ENCODE peak calls at places on chromosomes 13 and 19, in eight cellular contexts. E is fibroblast of lung; M is fibroblast of pulmonary artery; R is epithelial cell of esophagus; H is CD8-positive, alpha-beta T cell; V is astrocyte; X is left lung; P is pancreas. Q is an unnamed sample.

GRCh38 chr13:95226051-95226450 is 75.2 kb downstream of the ABCC4 start:
- DNase-seq in E (no peak), M (no peak), R (peak), H (no peak), V (no peak), X (no peak), P (no peak), Q (peak)

GRCh38 chr19:6678690-6679109 is 8.7 kb upstream of the TNFSF14 start:
- DNase-seq in E (peak), M (no peak), R (peak), H (no peak), V (peak), X (no peak), P (no peak), Q (no peak)

GRCh38 chr19:58450836-58451357 is 525 bp upstream of the ZNF324B start:
- DNase-seq in E (no peak), M (no peak), R (peak), H (no peak), V (no peak), X (no peak), P (no peak), Q (peak)

GRCh38 chr13:80048802-80049201 is 292.1 kb downstream of the SPRY2 start:
- DNase-seq in E (peak), M (peak), R (peak), H (peak), V (peak), X (peak), P (peak), Q (no peak)

GRCh38 chr13:72530471-72530870 is 197.0 kb downstream of the MZT1 start:
- DNase-seq in E (peak), M (peak), R (no peak), H (no peak), V (peak), X (no peak), P (no peak), Q (no peak)

GRCh38 chr13:75264611-75265010 is 217.4 kb downstream of the TBC1D4 start:
- DNase-seq in E (peak), M (no peak), R (no peak), H (no peak), V (no peak), X (no peak), P (no peak), Q (no peak)

GRCh38 chr19:7706188-7706530 is 4.2 kb upstream of the FCER2 start:
- DNase-seq in E (no peak), M (no peak), R (no peak), H (no peak), V (no peak), X (no peak), P (no peak), Q (no peak)

GRCh38 chr19:48452656-48453480 is 2.5 kb upstream of the KCNJ14 start:
- DNase-seq in E (no peak), M (no peak), R (no peak), H (no peak), V (no peak), X (peak), P (no peak), Q (no peak)

GRCh38 chr19:47762615-47763308 is 15.7 kb upstream of the SELENOW start:
- DNase-seq in E (no peak), M (peak), R (no peak), H (no peak), V (no peak), X (peak), P (no peak), Q (no peak)

GRCh38 chr19:46031781-46032596 is 8.8 kb downstream of the IGFL4 start:
- DNase-seq in E (no peak), M (no peak), R (no peak), H (no peak), V (no peak), X (no peak), P (no peak), Q (no peak)

GRCh38 chr13:101757446-101758039 is 305.1 kb downstream of the ITGBL1 start:
- DNase-seq in E (peak), M (peak), R (peak), H (no peak), V (peak), X (no peak), P (no peak), Q (peak)

GRCh38 chr13:27374650-27375049 is 49.8 kb upstream of the GTF3A start:
- DNase-seq in E (peak), M (peak), R (peak), H (peak), V (peak), X (no peak), P (peak), Q (peak)

GRCh38 chr19:2613507-2614295 is 88.8 kb downstream of the GNG7 start:
- DNase-seq in E (peak), M (peak), R (peak), H (peak), V (no peak), X (peak), P (no peak), Q (no peak)

GRCh38 chr19:55082023-55082851 is 6.6 kb downstream of the EPS8L1 start:
- DNase-seq in E (peak), M (peak), R (peak), H (no peak), V (no peak), X (peak), P (peak), Q (no peak)

GRCh38 chr19:38893341-38893771 is 6.1 kb downstream of the SIRT2 start:
- DNase-seq in E (no peak), M (no peak), R (no peak), H (no peak), V (no peak), X (no peak), P (no peak), Q (no peak)

GRCh38 chr13:98466634-98467236 is 110.2 kb downstream of the STK24 start:
- DNase-seq in E (peak), M (peak), R (peak), H (no peak), V (no peak), X (no peak), P (no peak), Q (no peak)

GRCh38 chr19:1852294-1852646 is 4.0 kb upstream of the REXO1 start:
- DNase-seq in E (no peak), M (no peak), R (no peak), H (no peak), V (no peak), X (no peak), P (no peak), Q (no peak)

GRCh38 chr19:39709026-39709872 is 5.0 kb downstream of the LGALS14 start:
- DNase-seq in E (no peak), M (no peak), R (peak), H (no peak), V (no peak), X (no peak), P (no peak), Q (no peak)

GRCh38 chr19:53896682-53897081 is 12.4 kb upstream of the CACNG7 start:
- DNase-seq in E (no peak), M (no peak), R (no peak), H (no peak), V (no peak), X (no peak), P (no peak), Q (no peak)

GRCh38 chr13:24668955-24669354 is 11.3 kb upstream of the ATP12A start:
- DNase-seq in E (no peak), M (no peak), R (peak), H (no peak), V (no peak), X (peak), P (no peak), Q (no peak)

GRCh38 chr19:12035220-12036172 is at the start of gene ZNF433:
- DNase-seq in E (peak), M (peak), R (peak), H (peak), V (peak), X (peak), P (peak), Q (peak)

GRCh38 chr19:38068851-38069250 is 155.2 kb downstream of the DPF1 start:
- DNase-seq in E (no peak), M (no peak), R (no peak), H (no peak), V (no peak), X (no peak), P (no peak), Q (no peak)

GRCh38 chr19:48490980-48491792 is 20.4 kb downstream of the LMTK3 start:
- DNase-seq in E (no peak), M (no peak), R (peak), H (peak), V (no peak), X (no peak), P (peak), Q (no peak)

GRCh38 chr19:52640916-52641315 is 2.8 kb upstream of the ZNF83 start:
- DNase-seq in E (no peak), M (no peak), R (no peak), H (no peak), V (no peak), X (no peak), P (no peak), Q (no peak)

GRCh38 chr13:94706854-94707399 is 5.4 kb downstream of the SOX21 start:
- DNase-seq in E (no peak), M (no peak), R (no peak), H (no peak), V (no peak), X (no peak), P (no peak), Q (no peak)

DNA sequence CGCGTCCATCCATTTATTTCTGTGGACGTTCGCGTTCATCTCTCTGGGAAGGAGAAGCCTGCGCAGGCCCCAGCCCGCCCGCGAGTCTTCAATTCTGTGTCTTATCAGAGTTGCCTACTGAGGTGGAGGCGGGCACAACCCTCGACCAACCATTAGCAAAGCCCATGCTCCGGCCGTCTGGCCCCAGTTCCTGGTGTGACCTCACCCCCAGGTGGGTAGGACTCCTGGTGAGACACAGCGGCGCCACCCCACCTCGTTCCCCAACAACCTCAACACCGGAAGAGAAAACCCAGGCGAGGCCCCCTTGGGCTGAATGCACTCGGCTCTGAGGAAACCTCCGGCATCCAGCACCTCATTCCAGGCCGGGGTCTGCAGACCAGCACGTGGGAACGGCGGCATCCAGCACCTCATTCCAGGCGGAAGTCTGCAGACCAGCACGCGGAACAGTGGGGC is 14.7 kb downstream of the ZNF787 start:
- DNase-seq in E (no peak), M (no peak), R (no peak), H (no peak), V (no peak), X (no peak), P (no peak), Q (no peak)
- H3K4me3 ChIP-seq in E (no peak), M (no peak), R (no peak), H (no peak), V (no peak), X (no peak), P (no peak), Q (no peak)

DNA sequence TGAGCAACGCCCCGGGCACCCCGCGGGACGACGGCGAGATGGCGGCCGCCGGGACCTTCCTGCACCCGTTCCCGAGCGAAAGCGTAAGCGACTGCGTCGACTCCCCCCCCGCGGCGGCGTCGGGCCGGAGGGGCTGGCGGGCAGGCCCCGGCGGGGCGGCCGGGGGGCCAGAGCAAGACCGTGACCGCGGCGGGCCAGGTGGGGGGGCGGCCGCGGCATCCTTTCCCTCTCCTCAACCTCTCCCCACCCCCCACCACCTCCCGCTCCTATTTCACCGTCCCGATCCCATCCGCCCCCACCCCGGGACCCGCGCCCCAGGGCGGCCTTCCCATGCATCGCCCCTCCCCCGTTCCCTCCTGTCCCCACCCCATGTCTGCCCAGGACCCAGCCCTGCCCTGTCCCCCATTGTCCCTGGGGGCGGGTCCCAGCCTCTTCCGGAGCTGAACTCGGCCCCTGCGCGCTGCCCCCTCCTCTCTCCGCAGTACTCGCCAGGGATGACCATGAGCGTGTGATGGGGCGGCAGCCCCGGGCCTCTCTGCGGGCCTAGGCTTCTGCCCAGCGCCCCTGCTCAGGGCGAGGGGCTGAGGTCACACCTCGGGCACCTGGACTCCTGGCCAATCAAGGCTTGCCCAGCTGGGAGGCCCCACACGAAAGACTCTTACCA is 4.1 kb downstream of the ISYNA1 start:
- DNase-seq in E (no peak), M (no peak), R (no peak), H (no peak), V (no peak), X (no peak), P (no peak), Q (no peak)
- H3K4me3 ChIP-seq in E (peak), M (no peak), R (no peak), H (no peak), V (no peak), X (peak), P (peak), Q (no peak)

DNA sequence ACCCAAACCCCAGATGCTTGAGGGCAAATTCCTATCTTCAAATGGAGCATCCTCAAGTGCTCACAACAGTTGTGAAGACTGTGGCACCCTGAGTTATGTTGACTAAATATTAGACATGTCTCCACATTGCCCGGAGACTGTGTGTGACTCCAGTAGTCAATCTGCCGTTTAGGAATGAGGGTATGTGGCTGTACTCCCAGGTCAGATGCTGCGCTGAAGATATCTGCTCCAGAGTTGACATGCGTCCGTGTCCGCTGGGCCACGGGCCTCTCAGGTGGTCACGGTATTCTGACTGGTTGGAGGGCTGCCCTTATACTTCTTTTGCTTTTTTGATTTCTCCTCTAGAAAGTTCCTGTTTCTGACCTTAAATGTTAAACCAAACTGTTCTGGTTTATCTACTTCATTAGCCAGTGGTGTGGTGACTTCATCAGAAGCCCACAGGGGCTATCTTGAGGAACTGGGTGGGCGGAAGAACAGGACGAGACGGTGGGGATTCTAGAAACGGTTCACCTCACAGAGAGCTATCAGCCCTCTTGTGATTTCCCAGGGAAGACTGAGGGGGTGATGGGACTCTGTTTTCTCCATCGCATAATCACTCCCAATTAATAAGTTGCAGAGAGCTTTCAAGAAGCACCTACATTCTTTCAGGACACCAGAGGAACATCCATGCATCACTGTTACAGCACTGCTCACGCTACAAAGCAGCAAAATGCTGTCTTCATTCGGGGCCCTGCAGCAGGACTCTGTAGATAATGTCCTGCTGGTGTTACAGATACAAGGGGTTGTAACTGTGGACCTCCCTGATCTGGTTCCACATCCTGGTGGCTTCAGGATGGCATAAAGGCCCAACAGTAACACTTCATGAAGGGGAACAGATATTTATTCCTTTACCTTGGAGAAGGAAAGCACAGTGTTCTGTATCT is 1.3 kb upstream of the LCP1 start:
- DNase-seq in E (no peak), M (no peak), R (no peak), H (no peak), V (no peak), X (no peak), P (no peak), Q (no peak)
- H3K4me3 ChIP-seq in E (no peak), M (no peak), R (no peak), H (peak), V (no peak), X (no peak), P (no peak), Q (no peak)

DNA sequence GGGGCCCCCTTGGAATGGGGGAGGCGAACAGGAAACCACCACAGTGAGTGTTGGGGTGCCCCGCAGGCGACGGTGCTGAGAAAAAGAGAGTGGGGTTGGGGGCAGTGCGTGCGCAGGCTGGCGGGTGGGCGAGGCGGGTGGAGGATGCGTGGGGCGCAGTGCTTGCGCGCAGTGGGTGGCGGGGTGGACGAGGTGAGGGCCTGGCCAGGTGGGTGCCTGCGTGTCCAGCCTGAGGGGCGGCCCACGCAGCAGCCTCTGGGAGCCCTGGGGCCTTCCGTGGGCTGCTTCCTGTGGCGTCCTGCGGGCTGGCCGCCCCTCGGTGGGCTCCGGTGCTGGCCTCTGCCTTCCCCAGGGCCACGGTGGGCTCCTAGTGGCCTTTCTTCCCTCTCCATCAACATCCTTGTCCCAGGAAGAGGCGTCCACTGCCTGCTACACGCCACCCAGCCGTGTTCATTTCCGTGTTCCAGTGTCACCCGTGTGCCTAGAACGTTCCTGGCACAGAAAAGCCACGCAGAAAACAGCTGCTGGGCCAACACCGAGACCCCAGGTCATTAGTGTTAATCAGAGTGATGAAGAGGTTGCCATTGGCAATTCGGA is 7.1 kb downstream of the ATP11A start:
- DNase-seq in E (no peak), M (no peak), R (no peak), H (no peak), V (no peak), X (peak), P (peak), Q (no peak)
- H3K4me3 ChIP-seq in E (no peak), M (no peak), R (no peak), H (no peak), V (no peak), X (no peak), P (no peak), Q (no peak)

GRCh38 chr19:29810504-29810871 is 1.3 kb upstream of the CCNE1 start:
- DNase-seq in E (peak), M (no peak), R (peak), H (no peak), V (no peak), X (peak), P (peak), Q (no peak)
- H3K4me3 ChIP-seq in E (no peak), M (no peak), R (no peak), H (no peak), V (no peak), X (no peak), P (no peak), Q (no peak)

DNA sequence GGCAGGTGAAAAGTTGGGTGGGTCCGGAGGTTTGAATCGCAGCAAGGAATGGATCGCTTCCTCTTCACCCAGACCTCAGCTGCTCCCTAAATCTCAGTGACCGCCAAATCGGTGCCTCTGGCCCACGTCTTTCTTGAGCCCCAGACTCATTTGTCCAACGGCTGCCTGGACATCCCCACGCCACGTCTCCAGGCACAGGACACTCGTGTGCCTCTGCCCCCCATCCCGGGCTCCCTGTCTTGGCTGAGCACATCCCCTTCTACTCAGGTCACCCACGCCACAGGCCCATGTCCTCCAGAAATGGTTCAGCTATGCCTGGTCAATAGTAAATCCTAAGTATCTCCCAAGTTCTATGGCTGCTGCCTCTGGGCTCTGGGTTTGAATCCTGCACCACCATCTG is 56.6 kb downstream of the CDADC1 start:
- DNase-seq in E (no peak), M (no peak), R (no peak), H (no peak), V (no peak), X (peak), P (no peak), Q (no peak)
- H3K4me3 ChIP-seq in E (no peak), M (no peak), R (no peak), H (no peak), V (no peak), X (no peak), P (no peak), Q (no peak)

GRCh38 chr19:19661675-19662251 is 1.7 kb downstream of the ATP13A1 start:
- DNase-seq in E (no peak), M (no peak), R (no peak), H (no peak), V (no peak), X (peak), P (no peak), Q (no peak)
- H3K4me3 ChIP-seq in E (peak), M (peak), R (peak), H (peak), V (peak), X (no peak), P (peak), Q (peak)

DNA sequence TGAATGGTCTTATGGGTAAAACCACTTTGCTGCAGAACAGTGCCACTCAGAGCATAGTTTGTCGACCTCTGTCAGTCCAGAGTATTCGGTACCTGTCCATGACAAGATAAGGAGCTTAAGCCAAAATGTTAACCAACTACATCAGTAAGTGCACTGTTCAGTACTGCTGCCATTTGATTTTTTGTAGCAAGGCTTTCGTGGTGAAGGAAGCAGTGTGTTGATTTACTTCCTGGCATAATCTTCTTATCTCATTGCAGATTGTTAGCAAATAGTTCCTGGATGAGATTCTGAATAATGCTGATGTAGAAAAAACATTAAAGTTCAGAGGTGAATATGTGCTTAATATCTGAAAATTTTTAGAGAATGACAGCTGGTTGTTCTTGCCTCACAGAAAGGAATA is 85.6 kb downstream of the LRRC63 start:
- DNase-seq in E (peak), M (peak), R (no peak), H (no peak), V (peak), X (no peak), P (no peak), Q (no peak)
- H3K4me3 ChIP-seq in E (no peak), M (no peak), R (no peak), H (no peak), V (no peak), X (no peak), P (no peak), Q (no peak)

Q was measured in LNCaP clone FGC.